ENCODE peak calls at places on chromosomes 7 and 10, in seven cellular contexts. One of them, this sample, is unnamed.

GRCh38 chr7:49778731-49779270 is 5.4 kb downstream of the VWC2 start:
- DNase-seq in breast epithelium: no peak
- DNase-seq in stomach: no peak
- DNase-seq in WERI-Rb-1: no peak
- DNase-seq in psoas muscle: no peak
- DNase-seq in IMR-90: no peak
- DNase-seq in A549: no peak
- DNase-seq in this sample: no peak

GRCh38 chr10:97333601-97334369 is 744 bp downstream of the FRAT2 start:
- DNase-seq in breast epithelium: no peak
- DNase-seq in IMR-90: peak; percentile 45
- DNase-seq in WERI-Rb-1: no peak
- DNase-seq in stomach: peak; percentile 62
- DNase-seq in A549: peak; percentile 54
- DNase-seq in psoas muscle: peak; percentile 42
- DNase-seq in this sample: no peak

GRCh38 chr7:149415391-149416068 is 45.3 kb downstream of the ZNF777 start:
- DNase-seq in stomach: no peak
- DNase-seq in psoas muscle: no peak
- DNase-seq in IMR-90: peak; percentile 37
- DNase-seq in A549: no peak
- DNase-seq in breast epithelium: no peak
- DNase-seq in WERI-Rb-1: no peak
- DNase-seq in this sample: no peak

GRCh38 chr7:106022193-106022821 is 59.2 kb downstream of the CDHR3 start:
- DNase-seq in breast epithelium: no peak
- DNase-seq in A549: no peak
- DNase-seq in stomach: peak; percentile 45
- DNase-seq in WERI-Rb-1: no peak
- DNase-seq in IMR-90: no peak
- DNase-seq in psoas muscle: no peak
- DNase-seq in this sample: no peak

GRCh38 chr7:7569615-7570014 is 2.9 kb downstream of the MIOS start:
- DNase-seq in psoas muscle: no peak
- DNase-seq in breast epithelium: no peak
- DNase-seq in stomach: no peak
- DNase-seq in A549: no peak
- DNase-seq in IMR-90: no peak
- DNase-seq in WERI-Rb-1: no peak
- DNase-seq in this sample: no peak

GRCh38 chr10:133401500-133401899 is 7.5 kb downstream of the MTG1 start:
- DNase-seq in WERI-Rb-1: no peak
- DNase-seq in IMR-90: no peak
- DNase-seq in breast epithelium: no peak
- DNase-seq in psoas muscle: no peak
- DNase-seq in stomach: peak; percentile 22
- DNase-seq in A549: no peak
- DNase-seq in this sample: no peak

GRCh38 chr10:69716711-69717560 is 84.8 kb upstream of the COL13A1 start:
- DNase-seq in breast epithelium: no peak
- DNase-seq in IMR-90: peak; percentile 33
- DNase-seq in A549: peak; percentile 58
- DNase-seq in stomach: peak; percentile 73
- DNase-seq in WERI-Rb-1: peak; percentile 75
- DNase-seq in psoas muscle: peak; percentile 54
- DNase-seq in this sample: peak; percentile 73

GRCh38 chr10:132310701-132311337 is 3.1 kb upstream of the STK32C start:
- DNase-seq in WERI-Rb-1: no peak
- DNase-seq in psoas muscle: no peak
- DNase-seq in breast epithelium: peak; percentile 40
- DNase-seq in stomach: no peak
- DNase-seq in IMR-90: no peak
- DNase-seq in A549: no peak
- DNase-seq in this sample: no peak

GRCh38 chr7:26549281-26549943 is 257.8 kb downstream of the SNX10 start:
- DNase-seq in IMR-90: no peak
- DNase-seq in A549: no peak
- DNase-seq in breast epithelium: no peak
- DNase-seq in stomach: peak; percentile 69
- DNase-seq in WERI-Rb-1: no peak
- DNase-seq in psoas muscle: no peak
- DNase-seq in this sample: no peak

GRCh38 chr7:24570983-24571382 is 2.3 kb upstream of the PALS2 start:
- DNase-seq in A549: no peak
- DNase-seq in psoas muscle: no peak
- DNase-seq in breast epithelium: no peak
- DNase-seq in stomach: no peak
- DNase-seq in WERI-Rb-1: no peak
- DNase-seq in IMR-90: no peak
- DNase-seq in this sample: no peak

GRCh38 chr7:116805100-116805544 is 57.3 kb upstream of the CAPZA2 start:
- DNase-seq in IMR-90: peak; percentile 76
- DNase-seq in A549: peak; percentile 63
- DNase-seq in WERI-Rb-1: peak; percentile 52
- DNase-seq in stomach: no peak
- DNase-seq in breast epithelium: no peak
- DNase-seq in psoas muscle: no peak
- DNase-seq in this sample: no peak

GRCh38 chr10:123804716-123805115 is 86.9 kb downstream of the CPXM2 start:
- DNase-seq in stomach: no peak
- DNase-seq in WERI-Rb-1: no peak
- DNase-seq in breast epithelium: no peak
- DNase-seq in IMR-90: no peak
- DNase-seq in A549: no peak
- DNase-seq in psoas muscle: no peak
- DNase-seq in this sample: no peak

GRCh38 chr10:44908936-44909335 is 2.2 kb upstream of the TMEM72 start:
- DNase-seq in breast epithelium: no peak
- DNase-seq in WERI-Rb-1: peak; percentile 46
- DNase-seq in stomach: no peak
- DNase-seq in IMR-90: no peak
- DNase-seq in psoas muscle: no peak
- DNase-seq in A549: no peak
- DNase-seq in this sample: no peak

GRCh38 chr7:155205368-155206285 is 92.1 kb upstream of the INSIG1 start:
- DNase-seq in A549: peak; percentile 95
- DNase-seq in stomach: peak; percentile 64
- DNase-seq in WERI-Rb-1: no peak
- DNase-seq in breast epithelium: peak; percentile 76
- DNase-seq in IMR-90: peak; percentile 99
- DNase-seq in psoas muscle: peak; percentile 89
- DNase-seq in this sample: peak; percentile 82

GRCh38 chr7:159067870-159068787 is 76.5 kb downstream of the VIPR2 start:
- DNase-seq in breast epithelium: no peak
- DNase-seq in A549: no peak
- DNase-seq in IMR-90: no peak
- DNase-seq in stomach: no peak
- DNase-seq in psoas muscle: peak; percentile 79
- DNase-seq in WERI-Rb-1: no peak
- DNase-seq in this sample: peak; percentile 92

GRCh38 chr7:138934861-138935260 is 46.3 kb downstream of the KIAA1549 start:
- DNase-seq in WERI-Rb-1: no peak
- DNase-seq in psoas muscle: no peak
- DNase-seq in A549: no peak
- DNase-seq in stomach: no peak
- DNase-seq in IMR-90: peak; percentile 40
- DNase-seq in breast epithelium: no peak
- DNase-seq in this sample: peak; percentile 24

GRCh38 chr10:61900829-61901783 is at the start of gene ARID5B:
- DNase-seq in WERI-Rb-1: peak; percentile 50
- DNase-seq in A549: peak; percentile 68
- DNase-seq in breast epithelium: no peak
- DNase-seq in stomach: peak; percentile 68
- DNase-seq in IMR-90: peak; percentile 72
- DNase-seq in psoas muscle: no peak
- DNase-seq in this sample: no peak

GRCh38 chr7:129279757-129280156 is 54.9 kb downstream of the AHCYL2 start:
- DNase-seq in A549: no peak
- DNase-seq in breast epithelium: no peak
- DNase-seq in WERI-Rb-1: no peak
- DNase-seq in IMR-90: no peak
- DNase-seq in psoas muscle: no peak
- DNase-seq in stomach: no peak
- DNase-seq in this sample: no peak

DNA sequence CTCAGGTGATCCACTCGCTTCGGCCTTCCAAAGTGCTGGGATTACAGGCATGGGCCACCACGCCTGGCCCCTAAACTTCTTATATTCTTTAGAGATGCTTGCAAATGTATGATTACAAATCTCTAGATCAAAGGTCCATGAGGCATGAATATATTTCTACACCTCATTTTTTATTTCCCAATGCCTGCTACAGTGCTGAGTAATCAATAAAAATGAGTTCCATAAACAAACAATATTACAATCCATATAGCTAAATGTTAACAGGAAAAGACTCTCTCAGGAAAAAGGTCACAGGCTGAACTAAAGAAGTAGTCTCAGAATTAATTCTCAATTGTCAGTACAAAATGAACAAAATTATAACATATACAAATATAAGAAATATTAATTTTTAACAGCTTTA is 90.8 kb downstream of the LMBR1 start:
- DNase-seq in breast epithelium: no peak
- DNase-seq in psoas muscle: no peak
- DNase-seq in A549: no peak
- DNase-seq in stomach: no peak
- DNase-seq in IMR-90: no peak
- DNase-seq in WERI-Rb-1: no peak
- DNase-seq in this sample: no peak
- H3K27ac ChIP-seq in breast epithelium: no peak overlapping the region
- H3K27ac ChIP-seq in psoas muscle: no peak overlapping the region
- H3K27ac ChIP-seq in A549: no peak overlapping the region
- H3K27ac ChIP-seq in stomach: no peak overlapping the region
- H3K27ac ChIP-seq in IMR-90: no peak overlapping the region
- H3K27ac ChIP-seq in WERI-Rb-1: no peak overlapping the region
- H3K27ac ChIP-seq in this sample: no peak overlapping the region

DNA sequence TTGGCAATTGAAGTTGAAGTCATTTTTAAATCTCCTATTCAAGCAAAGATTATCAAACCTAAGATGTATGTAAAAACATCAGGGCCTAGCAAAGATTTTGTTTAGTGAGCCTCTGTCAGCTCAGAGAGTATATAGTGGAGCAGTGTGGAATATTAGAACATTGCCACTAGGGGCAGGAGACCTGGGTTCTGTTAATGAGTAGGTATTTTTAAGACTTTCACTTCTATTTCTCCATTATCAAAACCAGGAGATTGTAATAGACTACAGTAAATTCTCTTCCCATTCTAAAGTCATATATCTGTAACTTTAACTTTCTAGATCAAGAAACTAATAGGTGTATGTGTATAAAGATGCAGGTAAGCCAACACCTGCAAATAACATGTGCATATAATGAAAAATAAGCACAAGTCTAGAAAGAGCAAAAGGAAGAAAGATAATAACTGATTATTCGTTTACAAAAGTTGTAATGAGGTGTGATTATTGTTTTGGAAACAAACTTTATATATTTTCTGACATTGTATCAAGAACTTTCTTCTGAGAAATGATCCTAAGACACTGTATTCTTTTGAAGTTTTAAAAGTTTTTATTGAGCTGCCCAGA is 64.4 kb downstream of the KCND2 start:
- DNase-seq in WERI-Rb-1: no peak
- DNase-seq in IMR-90: peak; percentile 0
- DNase-seq in A549: peak; percentile 21
- DNase-seq in breast epithelium: no peak
- DNase-seq in stomach: no peak
- DNase-seq in psoas muscle: no peak
- DNase-seq in this sample: no peak
- TF ChIP-seq CTCF in WERI-Rb-1: peak; percentile 47
- TF ChIP-seq CTCF in IMR-90: peak; percentile 27
- TF ChIP-seq CTCF in A549: peak; percentile 22
- TF ChIP-seq CTCF in breast epithelium: no peak
- TF ChIP-seq CTCF in stomach: no peak
- TF ChIP-seq CTCF in psoas muscle: no peak
- TF ChIP-seq CTCF in this sample: no peak

DNA sequence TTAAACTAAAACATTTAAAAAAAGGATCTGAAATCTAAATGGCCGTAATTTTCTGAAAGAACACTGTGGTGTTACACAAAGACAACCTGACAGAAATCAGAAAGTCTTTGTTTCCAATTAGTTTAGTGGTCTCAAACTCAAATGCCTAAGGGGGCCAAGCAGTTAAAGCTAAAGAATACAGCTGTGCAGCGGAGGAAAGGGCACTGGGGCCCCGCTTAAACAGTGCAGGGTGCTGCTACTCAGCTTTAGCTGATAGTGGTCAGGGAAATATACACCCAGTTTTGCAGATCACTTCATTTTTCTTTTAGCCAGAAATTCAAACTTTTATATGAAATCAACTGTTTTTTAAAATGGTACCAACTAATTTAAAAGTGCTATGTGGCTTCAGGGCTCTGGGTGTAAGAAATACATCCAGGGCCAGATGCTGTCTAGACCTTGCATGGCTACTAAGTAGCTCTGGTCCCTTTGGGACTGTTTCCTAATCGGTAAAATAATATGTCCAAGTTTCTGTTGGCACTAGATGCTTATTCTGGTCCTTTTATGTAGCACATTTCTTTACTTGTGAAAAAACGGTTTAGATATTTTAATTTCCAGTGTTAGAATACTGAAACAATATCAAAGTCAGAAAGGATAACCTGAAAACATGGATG is 161.8 kb upstream of the LAMB4 start:
- DNase-seq in breast epithelium: no peak
- DNase-seq in A549: no peak
- DNase-seq in psoas muscle: no peak
- DNase-seq in stomach: no peak
- DNase-seq in IMR-90: no peak
- DNase-seq in WERI-Rb-1: no peak
- DNase-seq in this sample: no peak
- H3K27ac ChIP-seq in breast epithelium: no peak overlapping the region
- H3K27ac ChIP-seq in A549: peak overlapping the region; percentile 70
- H3K27ac ChIP-seq in psoas muscle: no peak overlapping the region
- H3K27ac ChIP-seq in stomach: no peak overlapping the region
- H3K27ac ChIP-seq in IMR-90: no peak overlapping the region
- H3K27ac ChIP-seq in WERI-Rb-1: no peak overlapping the region
- H3K27ac ChIP-seq in this sample: no peak overlapping the region

GRCh38 chr7:112789453-112789823 is 755 bp downstream of the TMEM168 start:
- DNase-seq in breast epithelium: no peak
- DNase-seq in psoas muscle: no peak
- DNase-seq in stomach: no peak
- DNase-seq in A549: no peak
- DNase-seq in IMR-90: no peak
- DNase-seq in WERI-Rb-1: no peak
- DNase-seq in this sample: no peak
- TF ChIP-seq CTCF in breast epithelium: no peak
- TF ChIP-seq CTCF in psoas muscle: no peak
- TF ChIP-seq CTCF in stomach: no peak
- TF ChIP-seq CTCF in A549: no peak
- TF ChIP-seq CTCF in IMR-90: no peak
- TF ChIP-seq CTCF in WERI-Rb-1: no peak
- TF ChIP-seq CTCF in this sample: no peak

This sample was measured in coronary artery.